ENCODE peak calls at places on chromosomes 11 and 22, in five cellular contexts. S is progenitor cell of endocrine pancreas; W is CD4-positive, alpha-beta T cell; U is mammary epithelial cell; Y is HepG2. A is an unnamed sample.

GRCh38 chr11:32003335-32003734 is 87.5 kb upstream of the RCN1 start:
- DNase-seq in S (no peak), W (no peak), U (no peak), Y (no peak), A (no peak)

GRCh38 chr11:41660585-41660984 is 201.1 kb upstream of the LRRC4C start:
- DNase-seq in S (no peak), W (no peak), U (no peak), Y (no peak), A (no peak)

GRCh38 chr11:30346068-30346688 is 23.3 kb downstream of the ARL14EP start:
- DNase-seq in S (no peak), W (no peak), U (peak; percentile 25), Y (peak; percentile 52), A (no peak)

GRCh38 chr11:70661763-70662501 is 263.6 kb downstream of the CTTN start:
- DNase-seq in S (no peak), W (no peak), U (peak; percentile 25), Y (no peak), A (no peak)

GRCh38 chr11:133901999-133902398 is 54.8 kb downstream of the IGSF9B start:
- DNase-seq in S (no peak), W (no peak), U (no peak), Y (no peak), A (no peak)

GRCh38 chr22:20438678-20439492 is 1.3 kb upstream of the SCARF2 start:
- DNase-seq in S (no peak), W (no peak), U (no peak), Y (peak; percentile 37), A (no peak)

GRCh38 chr11:120174866-120175265 is 36.0 kb upstream of the OAF start:
- DNase-seq in S (no peak), W (no peak), U (no peak), Y (no peak), A (no peak)

GRCh38 chr11:119209186-119209585 is 3.0 kb downstream of the CBL start:
- DNase-seq in S (no peak), W (no peak), U (no peak), Y (no peak), A (no peak)

GRCh38 chr11:36361901-36362391 is 65.9 kb downstream of the PRR5L start:
- DNase-seq in S (no peak), W (no peak), U (peak; percentile 79), Y (no peak), A (no peak)

GRCh38 chr11:88544656-88545280 is 207.2 kb upstream of the CTSC start:
- DNase-seq in S (no peak), W (no peak), U (no peak), Y (no peak), A (no peak)

GRCh38 chr11:113401718-113402117 is 14.1 kb downstream of the ANKK1 start:
- DNase-seq in S (no peak), W (no peak), U (peak; percentile 97), Y (no peak), A (no peak)

GRCh38 chr11:63535734-63536133 is 874 bp upstream of the PLAAT4 start:
- DNase-seq in S (no peak), W (no peak), U (no peak), Y (no peak), A (no peak)

GRCh38 chr11:123561046-123561781 is 93.2 kb downstream of the SCN3B start:
- DNase-seq in S (peak; percentile 34), W (no peak), U (no peak), Y (peak; percentile 7), A (no peak)

GRCh38 chr11:118206612-118207031 is 18.2 kb downstream of the JAML start:
- DNase-seq in S (no peak), W (no peak), U (no peak), Y (no peak), A (no peak)

GRCh38 chr11:73542175-73542574 is 55.7 kb downstream of the FAM168A start:
- DNase-seq in S (no peak), W (no peak), U (no peak), Y (no peak), A (no peak)

GRCh38 chr11:92475824-92476223 is 251.2 kb downstream of the FAT3 start:
- DNase-seq in S (no peak), W (no peak), U (no peak), Y (no peak), A (no peak)

GRCh38 chr22:18044548-18045271 is 20.3 kb upstream of the MICAL3 start:
- DNase-seq in S (no peak), W (no peak), U (no peak), Y (peak; percentile 94), A (no peak)

GRCh38 chr11:76665172-76665571 is 5.4 kb downstream of the LRRC32 start:
- DNase-seq in S (no peak), W (no peak), U (no peak), Y (no peak), A (peak; percentile 15)

GRCh38 chr11:60978546-60979380 is 7.3 kb downstream of the CD6 start:
- DNase-seq in S (no peak), W (peak; percentile 38), U (peak; percentile 95), Y (no peak), A (no peak)

GRCh38 chr22:43955883-43956286 is 643 bp downstream of the SAMM50 start:
- DNase-seq in S (no peak), W (no peak), U (no peak), Y (no peak), A (no peak)

GRCh38 chr11:105032495-105032894 is 2.4 kb downstream of the CASP1 start:
- DNase-seq in S (no peak), W (no peak), U (no peak), Y (no peak), A (no peak)

GRCh38 chr11:134207538-134208239 is 16.1 kb downstream of the NCAPD3 start:
- DNase-seq in S (peak; percentile 32), W (peak; percentile 60), U (no peak), Y (peak; percentile 9), A (peak; percentile 40)

GRCh38 chr11:57303990-57304579 is 20.7 kb downstream of the TNKS1BP1 start:
- DNase-seq in S (no peak), W (no peak), U (peak; percentile 62), Y (no peak), A (no peak)

GRCh38 chr11:93945596-93945995 is 75.6 kb upstream of the HEPHL1 start:
- DNase-seq in S (no peak), W (no peak), U (no peak), Y (no peak), A (no peak)

GRCh38 chr11:14519692-14520085 is 497 bp downstream of the PSMA1 start:
- DNase-seq in S (no peak), W (no peak), U (no peak), Y (no peak), A (no peak)

GRCh38 chr11:2590951-2591754 is 108.6 kb downstream of the KCNQ1OT1 start:
- DNase-seq in S (peak; percentile 14), W (no peak), U (no peak), Y (no peak), A (peak; percentile 12)

GRCh38 chr22:41831383-41831782 is 1.5 kb upstream of the SREBF2 start:
- DNase-seq in S (no peak), W (no peak), U (no peak), Y (no peak), A (no peak)

GRCh38 chr22:41833369-41834004 is 582 bp downstream of the SREBF2 start:
- DNase-seq in S (peak; percentile 35), W (peak; percentile 40), U (peak; percentile 44), Y (no peak), A (peak; percentile 61)

GRCh38 chr22:41831828-41832552 is 915 bp upstream of the SREBF2 start:
- DNase-seq in S (no peak), W (no peak), U (no peak), Y (no peak), A (no peak)

GRCh38 chr22:41834005-41834975 is 1.4 kb downstream of the SREBF2 start:
- DNase-seq in S (no peak), W (no peak), U (no peak), Y (peak; percentile 61), A (no peak)

DNA sequence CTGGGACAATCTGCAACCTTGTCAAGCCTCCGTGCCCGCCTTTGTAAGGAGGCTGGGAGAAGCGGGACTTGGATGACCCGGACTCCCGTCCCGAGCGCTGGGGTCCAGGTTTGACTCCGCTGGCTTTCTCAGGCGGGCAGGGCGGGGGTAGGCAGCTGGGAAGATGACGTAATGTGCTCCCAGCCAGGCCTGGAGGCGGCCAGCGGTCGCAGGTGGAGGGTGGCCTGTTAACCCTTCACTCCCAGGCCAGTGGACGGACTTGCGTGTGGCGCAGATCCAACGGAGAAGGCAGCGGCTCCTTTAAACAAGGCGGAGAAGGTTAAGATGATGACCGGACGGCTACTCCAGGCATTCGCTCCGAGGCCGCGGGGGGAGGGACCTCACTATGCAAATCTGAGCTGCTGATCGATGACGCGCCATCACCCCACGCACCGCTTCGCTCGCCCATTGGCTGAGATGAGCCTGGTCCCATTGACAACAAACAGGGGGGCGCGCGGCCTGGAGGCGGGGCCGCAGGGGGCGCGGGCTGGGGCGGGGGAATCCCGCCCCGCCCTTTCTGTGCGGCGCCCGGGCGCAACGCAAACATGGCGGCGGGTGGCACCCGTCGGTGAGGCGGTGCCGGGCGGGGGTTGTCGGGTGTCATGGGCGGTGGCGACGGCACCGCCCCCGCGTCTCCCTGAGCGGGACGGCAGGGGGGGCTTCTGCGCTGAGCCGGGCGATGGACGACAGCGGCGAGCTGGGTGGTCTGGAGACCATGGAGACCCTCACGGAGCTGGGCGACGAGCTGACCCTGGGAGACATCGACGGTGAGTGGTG is at the start of gene SREBF2:
- DNase-seq in S (peak; percentile 98), W (peak; percentile 98), U (peak; percentile 100), Y (peak; percentile 99), A (peak; percentile 96)
- TF ChIP-seq CTCF in S (no peak), W (no peak), U (no peak), Y (peak; percentile 36), A (no peak)

DNA sequence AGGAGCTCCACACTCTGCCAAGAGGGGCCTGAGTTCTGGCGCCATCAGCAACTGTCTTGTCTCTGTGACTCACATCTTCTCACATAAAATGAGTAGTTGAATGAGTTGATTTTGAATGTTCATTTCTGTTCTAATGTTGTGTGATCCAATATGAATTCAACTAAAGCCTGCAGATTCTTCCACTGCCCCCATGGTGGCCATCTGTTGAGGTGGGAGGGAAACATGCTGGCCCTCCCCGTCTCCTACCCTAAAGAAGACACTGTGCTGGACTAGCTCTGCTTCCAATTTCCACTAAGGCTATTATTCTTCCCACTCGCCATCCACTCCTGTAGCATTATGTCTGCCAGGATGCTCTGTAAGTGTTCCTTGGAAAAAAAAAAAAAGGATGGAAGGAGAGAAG is 555.6 kb upstream of the LARGE1 start:
- DNase-seq in S (no peak), W (no peak), U (no peak), Y (no peak), A (no peak)
- TF ChIP-seq CTCF in S (no peak), W (no peak), U (no peak), Y (no peak), A (no peak)

GRCh38 chr22:45777852-45778172 is 106.2 kb downstream of the ATXN10 start:
- DNase-seq in S (no peak), W (no peak), U (no peak), Y (no peak), A (no peak)

GRCh38 chr22:45775569-45776312 is 104.1 kb downstream of the ATXN10 start:
- DNase-seq in S (no peak), W (no peak), U (no peak), Y (no peak), A (peak; percentile 23)

GRCh38 chr22:45779351-45779750 is 107.7 kb downstream of the ATXN10 start:
- DNase-seq in S (no peak), W (no peak), U (no peak), Y (no peak), A (no peak)

GRCh38 chr22:45776313-45776585 is 104.6 kb downstream of the ATXN10 start:
- DNase-seq in S (no peak), W (no peak), U (no peak), Y (no peak), A (no peak)

GRCh38 chr22:45777046-45777851 is 105.6 kb downstream of the ATXN10 start:
- DNase-seq in S (no peak), W (no peak), U (peak; percentile 60), Y (no peak), A (no peak)
- TF ChIP-seq CTCF in S (no peak), W (no peak), U (no peak), Y (no peak), A (no peak)

GRCh38 chr11:65916391-65916790 is 2.5 kb downstream of the C11orf68 start:
- DNase-seq in S (no peak), W (no peak), U (no peak), Y (no peak), A (no peak)
- TF ChIP-seq CTCF in S (no peak), W (no peak), U (no peak), Y (no peak), A (no peak)